ENCODE peak calls at places on chromosomes 11 and 22, in eight cellular contexts. One of them, this sample, is unnamed.

GRCh38 chr11:42646959-42647358 is 664.8 kb upstream of the API5 start:
- DNase-seq in HCT116: no peak
- DNase-seq in Karpas-422: no peak
- DNase-seq in OCI-LY7: no peak
- DNase-seq in GM23338: no peak
- DNase-seq in PC-3: no peak
- DNase-seq in hepatocyte: no peak
- DNase-seq in GM23248: no peak
- DNase-seq in this sample: no peak

GRCh38 chr11:8671651-8672062 is 10.8 kb downstream of the TRIM66 start:
- DNase-seq in Karpas-422: no peak
- DNase-seq in GM23248: no peak
- DNase-seq in OCI-LY7: no peak
- DNase-seq in hepatocyte: peak; percentile 29
- DNase-seq in PC-3: no peak
- DNase-seq in GM23338: no peak
- DNase-seq in HCT116: no peak
- DNase-seq in this sample: no peak

GRCh38 chr22:50403701-50404101 is 60.6 kb downstream of the PPP6R2 start:
- DNase-seq in OCI-LY7: no peak
- DNase-seq in GM23338: no peak
- DNase-seq in PC-3: no peak
- DNase-seq in Karpas-422: no peak
- DNase-seq in hepatocyte: peak; percentile 35
- DNase-seq in GM23248: no peak
- DNase-seq in HCT116: no peak
- DNase-seq in this sample: no peak

GRCh38 chr11:96949464-96949863 is 559.7 kb downstream of the JRKL start:
- DNase-seq in OCI-LY7: no peak
- DNase-seq in hepatocyte: no peak
- DNase-seq in PC-3: no peak
- DNase-seq in Karpas-422: no peak
- DNase-seq in GM23338: no peak
- DNase-seq in GM23248: no peak
- DNase-seq in HCT116: no peak
- DNase-seq in this sample: no peak

GRCh38 chr22:38243007-38243775 is 29.6 kb downstream of the TMEM184B start:
- DNase-seq in OCI-LY7: peak; percentile 23
- DNase-seq in GM23338: no peak
- DNase-seq in Karpas-422: no peak
- DNase-seq in PC-3: no peak
- DNase-seq in HCT116: no peak
- DNase-seq in hepatocyte: peak; percentile 88
- DNase-seq in GM23248: no peak
- DNase-seq in this sample: no peak

GRCh38 chr11:32391965-32392553 is 43.3 kb downstream of the WT1 start:
- DNase-seq in PC-3: no peak
- DNase-seq in Karpas-422: no peak
- DNase-seq in OCI-LY7: no peak
- DNase-seq in GM23248: peak; percentile 44
- DNase-seq in GM23338: no peak
- DNase-seq in HCT116: no peak
- DNase-seq in hepatocyte: no peak
- DNase-seq in this sample: no peak

GRCh38 chr22:45757068-45757467 is 85.4 kb downstream of the ATXN10 start:
- DNase-seq in hepatocyte: peak; percentile 39
- DNase-seq in PC-3: no peak
- DNase-seq in HCT116: no peak
- DNase-seq in OCI-LY7: no peak
- DNase-seq in Karpas-422: no peak
- DNase-seq in GM23338: peak; percentile 92
- DNase-seq in GM23248: peak; percentile 58
- DNase-seq in this sample: no peak

GRCh38 chr11:34158661-34159060 is 53.2 kb downstream of the NAT10 start:
- DNase-seq in Karpas-422: no peak
- DNase-seq in OCI-LY7: peak; percentile 33
- DNase-seq in PC-3: no peak
- DNase-seq in GM23338: no peak
- DNase-seq in HCT116: no peak
- DNase-seq in hepatocyte: no peak
- DNase-seq in GM23248: no peak
- DNase-seq in this sample: no peak

GRCh38 chr22:19488884-19489843 is 9.4 kb downstream of the CDC45 start:
- DNase-seq in hepatocyte: no peak
- DNase-seq in GM23248: peak; percentile 58
- DNase-seq in Karpas-422: peak; percentile 46
- DNase-seq in GM23338: no peak
- DNase-seq in OCI-LY7: no peak
- DNase-seq in HCT116: no peak
- DNase-seq in PC-3: peak; percentile 13
- DNase-seq in this sample: no peak

GRCh38 chr11:105942951-105943350 is 79.1 kb downstream of the MSANTD4 start:
- DNase-seq in GM23338: no peak
- DNase-seq in HCT116: no peak
- DNase-seq in Karpas-422: no peak
- DNase-seq in OCI-LY7: no peak
- DNase-seq in PC-3: no peak
- DNase-seq in hepatocyte: no peak
- DNase-seq in GM23248: no peak
- DNase-seq in this sample: no peak

GRCh38 chr11:29173660-29174062 is 843.2 kb downstream of the KCNA4 start:
- DNase-seq in HCT116: peak; percentile 12
- DNase-seq in hepatocyte: no peak
- DNase-seq in OCI-LY7: no peak
- DNase-seq in Karpas-422: no peak
- DNase-seq in GM23248: peak; percentile 68
- DNase-seq in PC-3: peak; percentile 73
- DNase-seq in GM23338: no peak
- DNase-seq in this sample: no peak

GRCh38 chr11:107413352-107413751 is 44.3 kb downstream of the CWF19L2 start:
- DNase-seq in hepatocyte: no peak
- DNase-seq in PC-3: no peak
- DNase-seq in GM23338: no peak
- DNase-seq in HCT116: no peak
- DNase-seq in Karpas-422: no peak
- DNase-seq in GM23248: no peak
- DNase-seq in OCI-LY7: no peak
- DNase-seq in this sample: peak; percentile 69

GRCh38 chr22:38353701-38354100 is 36.5 kb upstream of the CSNK1E start:
- DNase-seq in PC-3: no peak
- DNase-seq in OCI-LY7: no peak
- DNase-seq in GM23338: peak; percentile 40
- DNase-seq in GM23248: no peak
- DNase-seq in hepatocyte: no peak
- DNase-seq in Karpas-422: no peak
- DNase-seq in HCT116: no peak
- DNase-seq in this sample: no peak

GRCh38 chr22:50027639-50028537 is 15.3 kb upstream of the IL17REL start:
- DNase-seq in hepatocyte: peak; percentile 4
- DNase-seq in GM23338: no peak
- DNase-seq in PC-3: peak; percentile 73
- DNase-seq in GM23248: peak; percentile 43
- DNase-seq in Karpas-422: peak; percentile 53
- DNase-seq in HCT116: no peak
- DNase-seq in OCI-LY7: peak; percentile 9
- DNase-seq in this sample: no peak

GRCh38 chr22:27719033-27719341 is 82.6 kb downstream of the MN1 start:
- DNase-seq in Karpas-422: no peak
- DNase-seq in GM23248: no peak
- DNase-seq in GM23338: no peak
- DNase-seq in hepatocyte: no peak
- DNase-seq in HCT116: no peak
- DNase-seq in PC-3: no peak
- DNase-seq in OCI-LY7: no peak
- DNase-seq in this sample: no peak

GRCh38 chr11:119169272-119169719 is 771 bp downstream of the NLRX1 start:
- DNase-seq in Karpas-422: no peak
- DNase-seq in GM23248: peak; percentile 62
- DNase-seq in HCT116: peak; percentile 53
- DNase-seq in GM23338: peak; percentile 92
- DNase-seq in PC-3: peak; percentile 72
- DNase-seq in OCI-LY7: peak; percentile 32
- DNase-seq in hepatocyte: peak; percentile 51
- DNase-seq in this sample: no peak

DNA sequence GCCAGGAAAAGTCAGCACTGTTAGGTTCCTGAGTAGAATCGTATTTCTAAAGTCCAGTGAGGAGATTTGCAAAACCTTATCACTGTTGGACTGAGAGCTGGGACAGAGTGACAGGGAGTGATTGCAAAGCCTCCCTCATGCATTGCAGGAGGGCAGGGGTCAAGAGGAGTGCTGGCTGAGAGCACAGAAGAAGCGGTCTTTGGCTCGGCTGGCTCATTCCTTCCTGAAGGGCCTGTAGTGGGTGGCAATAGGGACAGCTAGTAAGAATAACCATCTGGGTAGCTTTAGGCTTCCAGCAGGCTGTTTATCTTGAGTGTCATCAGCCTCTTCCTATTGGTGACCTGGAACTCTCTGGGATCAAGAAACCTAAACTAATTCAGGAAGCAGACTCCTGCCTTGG is 53.4 kb downstream of the CD44 start:
- DNase-seq in hepatocyte: peak; percentile 59
- DNase-seq in GM23338: no peak
- DNase-seq in GM23248: peak; percentile 57
- DNase-seq in OCI-LY7: no peak
- DNase-seq in Karpas-422: no peak
- DNase-seq in PC-3: no peak
- DNase-seq in HCT116: no peak
- DNase-seq in this sample: no peak
- H3K79me2 ChIP-seq in hepatocyte: no peaks in the 10 kb centered on the region
- H3K79me2 ChIP-seq in GM23338: no peaks in the 10 kb centered on the region
- H3K79me2 ChIP-seq in GM23248: peaks cover 100% of the 10 kb centered on the region
- H3K79me2 ChIP-seq in OCI-LY7: no peaks in the 10 kb centered on the region
- H3K79me2 ChIP-seq in Karpas-422: no peaks in the 10 kb centered on the region
- H3K79me2 ChIP-seq in PC-3: peaks cover 59% of the 10 kb centered on the region
- H3K79me2 ChIP-seq in HCT116: peaks cover 93% of the 10 kb centered on the region
- H3K79me2 ChIP-seq in this sample: peaks cover 91% of the 10 kb centered on the region

DNA sequence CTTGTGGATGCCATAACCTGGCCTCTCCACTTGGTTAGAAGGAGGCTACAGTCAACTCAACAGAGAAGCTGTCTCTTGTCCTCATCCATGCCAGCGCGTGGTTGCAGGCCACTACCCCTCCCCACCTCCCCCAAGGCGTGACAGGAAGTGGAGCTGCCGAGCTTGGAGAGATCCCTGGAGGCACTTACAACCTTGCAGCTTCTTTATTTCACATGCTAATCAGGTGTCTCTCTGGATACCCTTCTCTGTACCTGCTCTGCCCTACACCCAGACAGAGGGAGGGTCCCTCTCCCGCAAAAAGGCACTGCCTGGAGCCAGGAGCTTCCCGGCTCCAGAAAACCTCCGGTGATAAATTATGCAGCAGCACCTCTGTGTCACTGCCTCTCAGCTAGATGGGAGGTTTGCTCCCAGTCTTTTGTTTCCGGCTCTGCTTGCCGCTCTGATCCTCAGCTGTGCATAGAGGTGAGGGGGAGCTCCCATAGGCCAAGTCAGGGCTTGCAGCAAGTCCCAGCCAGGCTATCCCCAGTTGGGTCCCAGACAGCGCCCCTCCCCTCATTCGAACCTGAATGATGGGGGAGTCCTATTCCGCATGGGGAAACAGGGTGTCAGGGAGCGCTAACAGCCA is 5.7 kb downstream of the LRP4 start:
- DNase-seq in PC-3: peak; percentile 19
- DNase-seq in HCT116: no peak
- DNase-seq in OCI-LY7: no peak
- DNase-seq in GM23338: peak; percentile 92
- DNase-seq in hepatocyte: peak; percentile 42
- DNase-seq in GM23248: no peak
- DNase-seq in Karpas-422: peak; percentile 59
- DNase-seq in this sample: no peak
- H2AFZ ChIP-seq in PC-3: peak overlapping the region; percentile 32
- H2AFZ ChIP-seq in HCT116: no peak overlapping the region
- H2AFZ ChIP-seq in OCI-LY7: no peak overlapping the region
- H2AFZ ChIP-seq in GM23338: no peak overlapping the region
- H2AFZ ChIP-seq in hepatocyte: no peak overlapping the region
- H2AFZ ChIP-seq in GM23248: no peak overlapping the region
- H2AFZ ChIP-seq in Karpas-422: no peak overlapping the region
- H2AFZ ChIP-seq in this sample: no peak overlapping the region

GRCh38 chr11:82234256-82234655 is 499.4 kb downstream of the FAM181B start:
- DNase-seq in OCI-LY7: no peak
- DNase-seq in HCT116: no peak
- DNase-seq in GM23338: no peak
- DNase-seq in PC-3: no peak
- DNase-seq in GM23248: no peak
- DNase-seq in hepatocyte: no peak
- DNase-seq in Karpas-422: no peak
- DNase-seq in this sample: no peak
- H3K9me2 ChIP-seq in OCI-LY7: no peaks in the 10 kb centered on the region
- H3K9me2 ChIP-seq in HCT116: no peaks in the 10 kb centered on the region
- H3K9me2 ChIP-seq in GM23338: no peaks in the 10 kb centered on the region
- H3K9me2 ChIP-seq in PC-3: no peaks in the 10 kb centered on the region
- H3K9me2 ChIP-seq in GM23248: no peaks in the 10 kb centered on the region
- H3K9me2 ChIP-seq in hepatocyte: no peaks in the 10 kb centered on the region
- H3K9me2 ChIP-seq in Karpas-422: no peaks in the 10 kb centered on the region
- H3K9me2 ChIP-seq in this sample: no peaks in the 10 kb centered on the region

GRCh38 chr11:102138223-102138622 is 28.0 kb downstream of the YAP1 start:
- DNase-seq in OCI-LY7: no peak
- DNase-seq in GM23338: no peak
- DNase-seq in PC-3: no peak
- DNase-seq in GM23248: peak; percentile 26
- DNase-seq in hepatocyte: no peak
- DNase-seq in Karpas-422: no peak
- DNase-seq in HCT116: no peak
- DNase-seq in this sample: no peak

GRCh38 chr11:102138677-102139076 is 28.4 kb downstream of the YAP1 start:
- DNase-seq in GM23338: no peak
- DNase-seq in hepatocyte: no peak
- DNase-seq in HCT116: no peak
- DNase-seq in Karpas-422: no peak
- DNase-seq in OCI-LY7: no peak
- DNase-seq in GM23248: peak; percentile 82
- DNase-seq in PC-3: peak; percentile 76
- DNase-seq in this sample: no peak

GRCh38 chr11:102135256-102135655 is 25.0 kb downstream of the YAP1 start:
- DNase-seq in OCI-LY7: no peak
- DNase-seq in PC-3: no peak
- DNase-seq in GM23248: no peak
- DNase-seq in GM23338: no peak
- DNase-seq in hepatocyte: no peak
- DNase-seq in Karpas-422: no peak
- DNase-seq in HCT116: no peak
- DNase-seq in this sample: no peak

GRCh38 chr11:102139081-102139498 is 28.8 kb downstream of the YAP1 start:
- DNase-seq in GM23338: peak; percentile 31
- DNase-seq in hepatocyte: peak; percentile 40
- DNase-seq in OCI-LY7: no peak
- DNase-seq in GM23248: peak; percentile 89
- DNase-seq in Karpas-422: no peak
- DNase-seq in PC-3: peak; percentile 89
- DNase-seq in HCT116: no peak
- DNase-seq in this sample: no peak

DNA sequence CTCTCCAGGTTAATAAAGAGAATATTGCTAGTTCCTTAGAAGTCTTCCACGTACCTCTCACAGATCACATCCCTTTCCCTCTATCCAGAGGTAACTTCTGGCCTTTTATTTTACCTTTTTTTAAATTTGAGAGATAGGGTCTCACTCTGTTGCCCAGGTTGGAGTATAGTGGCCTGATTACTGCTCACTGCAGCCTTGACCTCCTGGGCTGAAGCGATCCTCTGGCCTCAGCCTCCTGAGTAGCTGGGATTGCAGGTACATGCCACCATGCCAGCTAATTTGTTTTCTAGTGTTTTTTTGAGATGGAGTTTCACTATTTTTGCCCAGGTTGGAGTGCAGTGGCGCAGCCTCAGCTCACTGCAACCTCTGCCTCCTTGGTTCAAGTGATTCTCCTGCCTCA is 24.4 kb downstream of the YAP1 start:
- DNase-seq in OCI-LY7: no peak
- DNase-seq in hepatocyte: no peak
- DNase-seq in GM23338: no peak
- DNase-seq in PC-3: no peak
- DNase-seq in HCT116: no peak
- DNase-seq in Karpas-422: no peak
- DNase-seq in GM23248: no peak
- DNase-seq in this sample: no peak
- H3K79me2 ChIP-seq in OCI-LY7: no peaks in the 10 kb centered on the region
- H3K79me2 ChIP-seq in hepatocyte: peaks cover 100% of the 10 kb centered on the region
- H3K79me2 ChIP-seq in GM23338: peaks cover 100% of the 10 kb centered on the region
- H3K79me2 ChIP-seq in PC-3: peaks cover 92% of the 10 kb centered on the region
- H3K79me2 ChIP-seq in HCT116: peaks cover 100% of the 10 kb centered on the region
- H3K79me2 ChIP-seq in Karpas-422: no peaks in the 10 kb centered on the region
- H3K79me2 ChIP-seq in GM23248: peaks cover 95% of the 10 kb centered on the region
- H3K79me2 ChIP-seq in this sample: no peaks in the 10 kb centered on the region